ENCODE peak calls at places on chromosomes 11 and 22, in five cellular contexts. One of them, this sample, is unnamed.
A peak's percentile ranks its signal among the peaks of the same experiment; 100 is the strongest.

GRCh38 chr11:6531267-6531752 is 34.2 kb downstream of the DNHD1 start:
- DNase-seq in neural progenitor cell: peak; percentile 59
- DNase-seq in H1: no peak
- DNase-seq in PC-3: peak; percentile 60
- DNase-seq in kidney: no peak
- DNase-seq in this sample: peak; percentile 21

GRCh38 chr11:94539420-94539819 is 4.3 kb upstream of the FUT4 start:
- DNase-seq in neural progenitor cell: no peak
- DNase-seq in H1: no peak
- DNase-seq in PC-3: peak; percentile 26
- DNase-seq in kidney: no peak
- DNase-seq in this sample: no peak

GRCh38 chr11:8287297-8288070 is 23.8 kb upstream of the LMO1 start:
- DNase-seq in neural progenitor cell: peak; percentile 1
- DNase-seq in H1: no peak
- DNase-seq in PC-3: no peak
- DNase-seq in kidney: no peak
- DNase-seq in this sample: no peak

GRCh38 chr22:48919851-48920589 is 907.7 kb downstream of the BRD1 start:
- DNase-seq in neural progenitor cell: no peak
- DNase-seq in H1: no peak
- DNase-seq in PC-3: no peak
- DNase-seq in kidney: no peak
- DNase-seq in this sample: no peak

GRCh38 chr11:71311928-71312510 is 59.6 kb upstream of the SHANK2 start:
- DNase-seq in neural progenitor cell: no peak
- DNase-seq in H1: no peak
- DNase-seq in PC-3: no peak
- DNase-seq in kidney: no peak
- DNase-seq in this sample: no peak

GRCh38 chr11:66881436-66881835 is 24.6 kb downstream of the LRFN4 start:
- DNase-seq in neural progenitor cell: no peak
- DNase-seq in H1: no peak
- DNase-seq in PC-3: no peak
- DNase-seq in kidney: no peak
- DNase-seq in this sample: no peak

GRCh38 chr11:30125461-30125860 is 105.4 kb upstream of the FSHB start:
- DNase-seq in neural progenitor cell: no peak
- DNase-seq in H1: no peak
- DNase-seq in PC-3: no peak
- DNase-seq in kidney: no peak
- DNase-seq in this sample: no peak

GRCh38 chr22:36770116-36770945 is 5.6 kb downstream of the IFT27 start:
- DNase-seq in neural progenitor cell: peak; percentile 54
- DNase-seq in H1: no peak
- DNase-seq in PC-3: no peak
- DNase-seq in kidney: no peak
- DNase-seq in this sample: no peak

GRCh38 chr22:24061124-24061684 is 50.1 kb downstream of the CABIN1 start:
- DNase-seq in neural progenitor cell: no peak
- DNase-seq in H1: no peak
- DNase-seq in PC-3: no peak
- DNase-seq in kidney: no peak
- DNase-seq in this sample: no peak

GRCh38 chr22:24059121-24059520 is 48.0 kb downstream of the CABIN1 start:
- DNase-seq in neural progenitor cell: no peak
- DNase-seq in H1: no peak
- DNase-seq in PC-3: peak; percentile 44
- DNase-seq in kidney: no peak
- DNase-seq in this sample: no peak

GRCh38 chr22:24063361-24063760 is 52.3 kb downstream of the CABIN1 start:
- DNase-seq in neural progenitor cell: no peak
- DNase-seq in H1: no peak
- DNase-seq in PC-3: no peak
- DNase-seq in kidney: no peak
- DNase-seq in this sample: no peak

GRCh38 chr22:24060375-24060788 is 49.3 kb downstream of the CABIN1 start:
- DNase-seq in neural progenitor cell: no peak
- DNase-seq in H1: no peak
- DNase-seq in PC-3: peak; percentile 83
- DNase-seq in kidney: no peak
- DNase-seq in this sample: peak; percentile 44

DNA sequence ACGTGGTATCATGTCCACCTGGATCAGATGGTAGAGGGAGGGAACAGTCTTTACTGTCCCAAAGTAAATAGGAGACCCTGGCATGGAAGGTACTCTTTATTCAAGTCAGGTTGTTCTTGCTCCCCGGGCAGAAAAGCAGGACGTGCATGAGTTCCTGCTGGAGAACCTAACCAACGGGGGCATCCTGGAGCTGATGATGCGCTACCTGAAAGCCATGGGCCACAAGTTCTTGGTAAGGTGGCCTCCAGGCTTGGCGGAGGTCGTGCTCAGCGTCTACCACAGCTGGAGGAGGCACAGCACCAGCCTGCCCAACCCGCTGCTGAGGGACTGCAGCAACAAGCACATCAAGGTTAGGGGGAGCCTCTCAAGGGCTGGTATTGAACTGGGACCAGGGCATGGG is 48.7 kb downstream of the CABIN1 start:
- DNase-seq in neural progenitor cell: no peak
- DNase-seq in H1: no peak
- DNase-seq in PC-3: no peak
- DNase-seq in kidney: peak; percentile 77
- DNase-seq in this sample: no peak
- H3K9ac ChIP-seq in neural progenitor cell: no peak overlapping the region
- H3K9ac ChIP-seq in H1: no peak overlapping the region
- H3K9ac ChIP-seq in PC-3: peak overlapping the region; percentile 17
- H3K9ac ChIP-seq in kidney: no peak overlapping the region
- H3K9ac ChIP-seq in this sample: no peak overlapping the region

GRCh38 chr11:57773026-57773598 is 11.5 kb downstream of the CTNND1 start:
- DNase-seq in neural progenitor cell: no peak
- DNase-seq in H1: no peak
- DNase-seq in PC-3: peak; percentile 41
- DNase-seq in kidney: no peak
- DNase-seq in this sample: no peak
- H3K4me1 ChIP-seq in neural progenitor cell: peaks cover 36% of the 10 kb centered on the region
- H3K4me1 ChIP-seq in H1: peaks cover 15% of the 10 kb centered on the region
- H3K4me1 ChIP-seq in PC-3: peaks cover 69% of the 10 kb centered on the region
- H3K4me1 ChIP-seq in kidney: peaks cover 40% of the 10 kb centered on the region
- H3K4me1 ChIP-seq in this sample: peaks cover 40% of the 10 kb centered on the region

DNA sequence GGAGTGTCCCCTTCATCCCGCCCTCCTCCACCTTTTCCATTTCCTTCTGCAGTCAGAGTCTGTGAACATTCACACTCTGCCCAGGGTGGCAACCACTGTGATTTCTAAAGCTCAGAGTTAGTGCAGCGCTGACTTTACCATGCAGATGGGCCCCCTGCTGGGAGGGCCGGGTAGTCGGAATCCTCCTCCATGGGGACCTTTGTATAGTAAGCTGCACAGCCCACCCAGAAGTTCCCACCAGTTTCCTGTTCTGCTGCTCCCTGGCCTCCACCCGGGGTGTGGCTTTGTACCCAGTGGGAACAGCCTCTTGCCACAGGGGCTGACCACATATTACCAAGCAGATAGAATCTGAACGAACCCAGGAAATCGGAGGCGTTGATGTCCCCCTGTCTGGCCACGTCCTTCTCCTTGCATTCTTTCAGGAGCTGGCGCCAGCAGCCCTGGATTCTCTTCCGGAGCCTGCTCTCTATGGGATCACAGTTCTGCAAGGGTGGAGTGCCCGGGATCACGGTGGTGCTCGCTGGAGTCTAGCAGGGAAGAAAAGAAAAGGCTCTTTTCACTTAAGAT is 125.3 kb downstream of the MPPED1 start:
- DNase-seq in neural progenitor cell: no peak
- DNase-seq in H1: no peak
- DNase-seq in PC-3: peak; percentile 39
- DNase-seq in kidney: peak; percentile 45
- DNase-seq in this sample: no peak
- H3K36me3 ChIP-seq in neural progenitor cell: no peaks in the 10 kb centered on the region
- H3K36me3 ChIP-seq in H1: no peaks in the 10 kb centered on the region
- H3K36me3 ChIP-seq in PC-3: no peaks in the 10 kb centered on the region
- H3K36me3 ChIP-seq in kidney: no peaks in the 10 kb centered on the region
- H3K36me3 ChIP-seq in this sample: no peaks in the 10 kb centered on the region

GRCh38 chr11:134761926-134762247 is 349.8 kb upstream of the B3GAT1 start:
- DNase-seq in neural progenitor cell: no peak
- DNase-seq in H1: no peak
- DNase-seq in PC-3: no peak
- DNase-seq in kidney: no peak
- DNase-seq in this sample: no peak

GRCh38 chr11:134762248-134763029 is 350.4 kb upstream of the B3GAT1 start:
- DNase-seq in neural progenitor cell: no peak
- DNase-seq in H1: no peak
- DNase-seq in PC-3: peak; percentile 63
- DNase-seq in kidney: peak; percentile 87
- DNase-seq in this sample: no peak

GRCh38 chr11:134760957-134761356 is 348.9 kb upstream of the B3GAT1 start:
- DNase-seq in neural progenitor cell: no peak
- DNase-seq in H1: no peak
- DNase-seq in PC-3: no peak
- DNase-seq in kidney: no peak
- DNase-seq in this sample: no peak

GRCh38 chr11:134760307-134760706 is 348.3 kb upstream of the B3GAT1 start:
- DNase-seq in neural progenitor cell: no peak
- DNase-seq in H1: no peak
- DNase-seq in PC-3: no peak
- DNase-seq in kidney: no peak
- DNase-seq in this sample: no peak

DNA sequence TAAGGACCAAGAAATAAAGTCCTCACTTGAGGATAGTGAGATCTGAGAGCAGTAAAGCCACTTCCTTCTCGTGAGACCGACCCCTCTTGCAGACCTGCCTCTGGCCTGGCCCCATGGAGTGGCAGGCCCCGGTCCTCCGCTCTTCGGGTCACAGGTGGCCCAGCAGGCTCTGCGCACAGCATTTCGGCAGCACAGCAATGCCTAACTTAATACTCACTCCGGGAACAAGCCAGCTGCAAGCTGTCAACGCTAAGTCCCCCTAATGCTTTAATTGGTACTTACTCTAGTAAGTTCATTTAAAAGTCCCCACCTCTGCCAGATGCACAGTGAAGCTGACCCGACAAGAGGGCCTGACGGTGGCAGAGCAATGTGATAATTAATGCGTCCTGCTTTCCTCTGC is 349.3 kb upstream of the B3GAT1 start:
- DNase-seq in neural progenitor cell: no peak
- DNase-seq in H1: no peak
- DNase-seq in PC-3: no peak
- DNase-seq in kidney: no peak
- DNase-seq in this sample: no peak
- H3K9ac ChIP-seq in neural progenitor cell: no peak overlapping the region
- H3K9ac ChIP-seq in H1: no peak overlapping the region
- H3K9ac ChIP-seq in PC-3: peak overlapping the region; percentile 70
- H3K9ac ChIP-seq in kidney: no peak overlapping the region
- H3K9ac ChIP-seq in this sample: no peak overlapping the region

DNA sequence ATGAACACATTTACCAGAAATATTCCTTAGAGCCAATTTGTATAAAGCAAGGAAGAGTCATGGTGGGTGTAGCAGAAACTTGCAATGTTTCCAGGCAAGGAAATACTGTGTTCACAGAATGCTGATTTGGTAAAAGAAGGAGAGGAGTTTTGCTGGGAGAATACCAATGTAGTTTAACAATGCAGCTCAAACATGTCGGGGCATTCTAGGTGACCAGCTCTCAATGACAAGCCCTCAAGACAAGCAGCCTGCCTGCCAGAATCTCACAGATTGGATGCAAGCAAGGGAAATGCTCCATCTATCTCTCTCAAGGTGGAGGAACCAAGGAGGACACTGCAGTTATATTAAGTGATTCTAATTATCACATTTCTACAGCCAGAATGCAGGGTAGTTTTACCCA is 190.4 kb downstream of the MAML2 start:
- DNase-seq in neural progenitor cell: peak; percentile 19
- DNase-seq in H1: no peak
- DNase-seq in PC-3: no peak
- DNase-seq in kidney: no peak
- DNase-seq in this sample: peak; percentile 24
- H3K4me1 ChIP-seq in neural progenitor cell: peaks cover 4% of the 10 kb centered on the region
- H3K4me1 ChIP-seq in H1: no peaks in the 10 kb centered on the region
- H3K4me1 ChIP-seq in PC-3: peaks cover 52% of the 10 kb centered on the region
- H3K4me1 ChIP-seq in kidney: peaks cover 27% of the 10 kb centered on the region
- H3K4me1 ChIP-seq in this sample: peaks cover 60% of the 10 kb centered on the region

GRCh38 chr22:31446208-31446607 is 43.4 kb downstream of the EIF4ENIF1 start:
- DNase-seq in neural progenitor cell: no peak
- DNase-seq in H1: no peak
- DNase-seq in PC-3: no peak
- DNase-seq in kidney: no peak
- DNase-seq in this sample: no peak
- H3K36me3 ChIP-seq in neural progenitor cell: peaks cover 4% of the 10 kb centered on the region
- H3K36me3 ChIP-seq in H1: peaks cover 12% of the 10 kb centered on the region
- H3K36me3 ChIP-seq in PC-3: no peaks in the 10 kb centered on the region
- H3K36me3 ChIP-seq in kidney: peaks cover 19% of the 10 kb centered on the region
- H3K36me3 ChIP-seq in this sample: peaks cover 15% of the 10 kb centered on the region

GRCh38 chr11:77074205-77074604 is 7.4 kb downstream of the CAPN5 start:
- DNase-seq in neural progenitor cell: no peak
- DNase-seq in H1: no peak
- DNase-seq in PC-3: no peak
- DNase-seq in kidney: no peak
- DNase-seq in this sample: no peak
- H3K9ac ChIP-seq in neural progenitor cell: no peak overlapping the region
- H3K9ac ChIP-seq in H1: no peak overlapping the region
- H3K9ac ChIP-seq in PC-3: no peak overlapping the region
- H3K9ac ChIP-seq in kidney: peak overlapping the region; percentile 16
- H3K9ac ChIP-seq in this sample: no peak overlapping the region

GRCh38 chr11:93525601-93526000 is 17.6 kb downstream of the SMCO4 start:
- DNase-seq in neural progenitor cell: no peak
- DNase-seq in H1: no peak
- DNase-seq in PC-3: no peak
- DNase-seq in kidney: no peak
- DNase-seq in this sample: no peak
- H3K4me1 ChIP-seq in neural progenitor cell: peaks cover 12% of the 10 kb centered on the region
- H3K4me1 ChIP-seq in H1: peaks cover 2% of the 10 kb centered on the region
- H3K4me1 ChIP-seq in PC-3: peaks cover 17% of the 10 kb centered on the region
- H3K4me1 ChIP-seq in kidney: peaks cover 13% of the 10 kb centered on the region
- H3K4me1 ChIP-seq in this sample: no peaks in the 10 kb centered on the region

DNA sequence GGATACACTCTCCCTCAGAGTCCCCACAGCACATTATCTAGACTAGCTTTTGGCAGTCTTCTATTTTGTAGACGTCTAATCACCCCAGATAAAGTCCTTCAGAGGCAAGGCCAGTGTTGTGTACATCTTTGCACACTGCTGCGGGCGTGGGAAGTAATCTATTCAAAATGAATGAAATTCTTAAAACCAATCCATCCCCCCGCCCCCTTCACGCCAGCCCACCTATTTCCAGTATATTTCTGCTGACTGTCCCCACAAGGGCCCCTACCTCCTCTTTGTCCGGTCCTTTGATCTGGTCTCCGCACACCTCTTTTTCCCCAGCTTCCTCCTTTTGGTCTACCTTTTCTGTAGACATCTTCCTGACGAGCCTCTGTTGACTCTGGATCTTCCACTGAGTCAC is 383 bp downstream of the BSCL2 start:
- DNase-seq in neural progenitor cell: no peak
- DNase-seq in H1: no peak
- DNase-seq in PC-3: no peak
- DNase-seq in kidney: no peak
- DNase-seq in this sample: no peak
- H3K36me3 ChIP-seq in neural progenitor cell: no peaks in the 10 kb centered on the region
- H3K36me3 ChIP-seq in H1: peaks cover 7% of the 10 kb centered on the region
- H3K36me3 ChIP-seq in PC-3: peaks cover 22% of the 10 kb centered on the region
- H3K36me3 ChIP-seq in kidney: no peaks in the 10 kb centered on the region
- H3K36me3 ChIP-seq in this sample: no peaks in the 10 kb centered on the region

GRCh38 chr11:62410972-62411371 is 7.9 kb upstream of the SCGB1A1 start:
- DNase-seq in neural progenitor cell: no peak
- DNase-seq in H1: no peak
- DNase-seq in PC-3: no peak
- DNase-seq in kidney: no peak
- DNase-seq in this sample: peak; percentile 68
- H3K9ac ChIP-seq in neural progenitor cell: no peak overlapping the region
- H3K9ac ChIP-seq in H1: no peak overlapping the region
- H3K9ac ChIP-seq in PC-3: no peak overlapping the region
- H3K9ac ChIP-seq in kidney: no peak overlapping the region
- H3K9ac ChIP-seq in this sample: no peak overlapping the region